ENCODE peak calls at places on chromosome 15, in nine cellular contexts. B is foreskin fibroblast, P is fibroblast of lung, F is mucosa of descending colon, E is Panc1, X is psoas muscle, G is IMR-90, U is endothelial cell of umbilical vein, Z is heart right ventricle. N is an unnamed sample.

GRCh38 chr15:23447107-23447500 is at the start of gene GOLGA6L2:
- DNase-seq in F (no peak), Z (no peak), G (no peak), B (no peak), E (no peak), P (no peak), X (no peak), U (no peak), N (no peak)

GRCh38 chr15:69876556-69876955 is 221.2 kb downstream of the TLE3 start:
- DNase-seq in P (no peak), B (no peak), U (no peak), Z (no peak), G (no peak), F (no peak), E (no peak), X (no peak), N (no peak)

GRCh38 chr15:66842710-66843441 is 140.8 kb downstream of the SMAD6 start:
- DNase-seq in F (peak), G (peak), U (peak), Z (peak), P (peak), X (peak), E (no peak), B (peak), N (peak)

GRCh38 chr15:87764461-87765236 is 491.9 kb downstream of the NTRK3 start:
- DNase-seq in G (peak), F (no peak), B (peak), P (peak), E (no peak), X (no peak), U (no peak), Z (no peak), N (no peak)

GRCh38 chr15:66646308-66646707 is 55.7 kb upstream of the SMAD6 start:
- DNase-seq in G (no peak), B (peak), P (peak), E (no peak), F (no peak), U (no peak), X (no peak), Z (peak), N (peak)

GRCh38 chr15:60722328-60723112 is 243.6 kb upstream of the ICE2 start:
- DNase-seq in P (no peak), G (no peak), F (no peak), E (no peak), U (no peak), Z (no peak), X (no peak), B (no peak), N (no peak)

GRCh38 chr15:74664028-74664616 is 31.7 kb downstream of the EDC3 start:
- DNase-seq in E (no peak), F (peak), P (peak), U (peak), G (peak), Z (no peak), X (peak), B (peak), N (no peak)

GRCh38 chr15:27237319-27237939 is 266.4 kb downstream of the GABRG3 start:
- DNase-seq in E (no peak), U (no peak), B (no peak), F (no peak), Z (no peak), X (no peak), P (no peak), G (no peak), N (no peak)

GRCh38 chr15:80242802-80243201 is 9.2 kb downstream of the CTXND1 start:
- DNase-seq in X (no peak), F (no peak), Z (no peak), P (no peak), E (no peak), B (no peak), U (no peak), G (no peak), N (no peak)

GRCh38 chr15:78341057-78341763 is 1.1 kb downstream of the CRABP1 start:
- DNase-seq in E (no peak), U (no peak), F (no peak), P (no peak), Z (no peak), X (no peak), B (no peak), G (no peak), N (peak)

GRCh38 chr15:65881766-65882434 is 12.6 kb downstream of the RAB11A start:
- DNase-seq in E (no peak), P (no peak), G (no peak), X (no peak), F (no peak), B (no peak), U (peak), Z (no peak), N (no peak)

GRCh38 chr15:51311510-51311909 is 26.9 kb downstream of the CYP19A1 start:
- DNase-seq in G (no peak), P (no peak), U (no peak), X (no peak), Z (no peak), E (no peak), B (no peak), F (no peak), N (no peak)

GRCh38 chr15:88131937-88132336 is 124.6 kb downstream of the NTRK3 start:
- DNase-seq in G (no peak), F (no peak), U (no peak), P (no peak), E (no peak), Z (no peak), X (no peak), B (no peak), N (no peak)

GRCh38 chr15:78322243-78322642 is 17.9 kb upstream of the CRABP1 start:
- DNase-seq in U (peak), E (no peak), Z (peak), B (no peak), P (peak), X (peak), F (no peak), G (peak), N (no peak)

GRCh38 chr15:48825075-48825474 is 14.2 kb upstream of the CEP152 start:
- DNase-seq in F (no peak), E (no peak), G (no peak), P (no peak), U (no peak), Z (no peak), X (no peak), B (no peak), N (no peak)

GRCh38 chr15:45307230-45307924 is 55.3 kb downstream of the SLC28A2 start:
- DNase-seq in F (no peak), Z (peak), X (no peak), G (peak), E (no peak), B (peak), U (peak), P (peak), N (no peak)

GRCh38 chr15:42275780-42276395 is 2.7 kb upstream of the TMEM87A start:
- DNase-seq in B (no peak), X (no peak), Z (no peak), E (no peak), U (peak), G (no peak), F (no peak), P (no peak), N (no peak)

GRCh38 chr15:77163806-77164384 is 93.0 kb upstream of the TSPAN3 start:
- DNase-seq in P (no peak), X (no peak), Z (no peak), G (no peak), B (no peak), U (no peak), E (no peak), F (no peak), N (no peak)

GRCh38 chr15:65330934-65331645 is 26.6 kb downstream of the RNU5B-1 start:
- DNase-seq in F (no peak), X (peak), E (no peak), G (no peak), U (no peak), Z (no peak), P (no peak), B (no peak), N (peak)

GRCh38 chr15:78830514-78831228 is 19.4 kb upstream of the ADAMTS7 start:
- DNase-seq in G (no peak), F (no peak), E (no peak), X (no peak), P (no peak), U (no peak), Z (no peak), B (no peak), N (peak)

GRCh38 chr15:45456212-45457106 is 66.1 kb downstream of the SLC30A4 start:
- DNase-seq in B (peak), U (peak), G (peak), E (peak), Z (peak), X (no peak), P (peak), F (peak), N (peak)

GRCh38 chr15:84915011-84915958 is 30.8 kb downstream of the SLC28A1 start:
- DNase-seq in G (peak), Z (peak), U (peak), X (peak), F (no peak), B (peak), E (no peak), P (peak), N (peak)

GRCh38 chr15:64738231-64739095 is 36.9 kb downstream of the RBPMS2 start:
- DNase-seq in U (no peak), F (no peak), E (no peak), P (no peak), X (no peak), B (no peak), G (no peak), Z (no peak), N (no peak)

GRCh38 chr15:57732526-57733331 is 26.2 kb downstream of the POLR2M start:
- DNase-seq in U (peak), E (peak), F (no peak), Z (peak), X (no peak), G (peak), B (peak), P (peak), N (no peak)

GRCh38 chr15:66294932-66295235 is 1.5 kb downstream of the DIS3L start:
- DNase-seq in F (no peak), G (peak), U (no peak), Z (no peak), B (peak), X (no peak), P (peak), E (no peak), N (no peak)

GRCh38 chr15:89096664-89097063 is 8.4 kb downstream of the ABHD2 start:
- DNase-seq in X (no peak), G (peak), P (no peak), U (no peak), B (peak), F (no peak), Z (no peak), E (no peak), N (no peak)

GRCh38 chr15:63050737-63051700 is 8.5 kb downstream of the TPM1 start:
- DNase-seq in Z (no peak), F (no peak), U (peak), X (no peak), G (peak), E (no peak), B (no peak), P (peak), N (no peak)

GRCh38 chr15:72998226-72998625 is 54.0 kb upstream of the NEO1 start:
- DNase-seq in B (no peak), P (no peak), E (no peak), X (no peak), Z (no peak), F (no peak), U (no peak), G (no peak), N (no peak)

GRCh38 chr15:44468713-44469385 is 41.4 kb downstream of the CTDSPL2 start:
- DNase-seq in U (peak), F (no peak), G (peak), E (peak), P (peak), X (no peak), Z (no peak), B (peak), N (no peak)

GRCh38 chr15:52294881-52295420 is 653 bp downstream of the MYO5C start:
- DNase-seq in X (no peak), B (no peak), F (no peak), Z (no peak), G (no peak), P (no peak), U (peak), E (no peak), N (no peak)

GRCh38 chr15:42150246-42150970 is 6.0 kb downstream of the PLA2G4F start:
- DNase-seq in E (no peak), X (no peak), G (no peak), P (no peak), Z (no peak), B (no peak), F (no peak), U (no peak), N (no peak)

GRCh38 chr15:76149291-76149910 is 89.6 kb downstream of the TMEM266 start:
- DNase-seq in G (peak), F (no peak), Z (no peak), X (no peak), P (no peak), E (no peak), U (no peak), B (no peak), N (no peak)

GRCh38 chr15:76150508-76150907 is 90.7 kb downstream of the TMEM266 start:
- DNase-seq in P (no peak), X (peak), F (no peak), Z (no peak), G (no peak), U (no peak), E (no peak), B (no peak), N (no peak)

GRCh38 chr15:76146808-76147207 is 87.0 kb downstream of the TMEM266 start:
- DNase-seq in Z (no peak), E (no peak), G (no peak), F (no peak), P (no peak), X (no peak), B (no peak), U (no peak), N (no peak)

GRCh38 chr15:76150971-76151598 is 91.3 kb downstream of the TMEM266 start:
- DNase-seq in U (peak), E (peak), G (peak), Z (peak), X (peak), B (peak), P (peak), F (no peak), N (peak)

GRCh38 chr15:76147906-76148553 is 88.2 kb downstream of the TMEM266 start:
- DNase-seq in P (no peak), E (peak), G (peak), B (no peak), U (peak), X (peak), Z (no peak), F (no peak), N (peak)
- H3K4me3 ChIP-seq in P (no peak), E (no peak), G (no peak), B (no peak), U (no peak), X (peak), Z (no peak), F (no peak), N (no peak)

DNA sequence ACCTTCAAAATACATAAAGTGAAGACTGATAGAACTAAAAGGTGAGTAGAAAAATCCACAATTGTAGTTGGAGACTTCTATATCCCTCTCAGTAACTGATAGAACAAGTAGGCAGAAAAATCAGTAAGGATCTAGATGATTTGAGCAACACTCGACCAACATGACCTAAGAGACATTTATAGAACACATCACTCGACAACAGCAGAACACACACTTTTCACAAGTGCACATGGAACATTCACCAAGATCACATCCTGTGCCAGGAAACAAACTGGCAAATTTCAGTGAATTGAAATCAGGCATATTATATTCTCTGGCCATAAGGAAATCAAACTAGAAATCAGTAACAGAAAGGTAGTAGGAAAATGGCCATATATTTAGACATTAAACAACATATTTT is 37.1 kb downstream of the LYSMD4 start:
- DNase-seq in P (no peak), F (no peak), G (no peak), E (no peak), X (no peak), U (peak), Z (no peak), B (no peak), N (no peak)
- H3K4me3 ChIP-seq in P (no peak), F (no peak), G (no peak), E (no peak), X (no peak), U (no peak), Z (no peak), B (no peak), N (no peak)

GRCh38 chr15:90916461-90916860 is 13.4 kb downstream of the MAN2A2 start:
- DNase-seq in G (no peak), P (no peak), X (no peak), U (no peak), F (peak), Z (no peak), B (no peak), E (no peak), N (no peak)
- H3K4me3 ChIP-seq in G (no peak), P (no peak), X (peak), U (no peak), F (no peak), Z (no peak), B (no peak), E (no peak), N (no peak)

DNA sequence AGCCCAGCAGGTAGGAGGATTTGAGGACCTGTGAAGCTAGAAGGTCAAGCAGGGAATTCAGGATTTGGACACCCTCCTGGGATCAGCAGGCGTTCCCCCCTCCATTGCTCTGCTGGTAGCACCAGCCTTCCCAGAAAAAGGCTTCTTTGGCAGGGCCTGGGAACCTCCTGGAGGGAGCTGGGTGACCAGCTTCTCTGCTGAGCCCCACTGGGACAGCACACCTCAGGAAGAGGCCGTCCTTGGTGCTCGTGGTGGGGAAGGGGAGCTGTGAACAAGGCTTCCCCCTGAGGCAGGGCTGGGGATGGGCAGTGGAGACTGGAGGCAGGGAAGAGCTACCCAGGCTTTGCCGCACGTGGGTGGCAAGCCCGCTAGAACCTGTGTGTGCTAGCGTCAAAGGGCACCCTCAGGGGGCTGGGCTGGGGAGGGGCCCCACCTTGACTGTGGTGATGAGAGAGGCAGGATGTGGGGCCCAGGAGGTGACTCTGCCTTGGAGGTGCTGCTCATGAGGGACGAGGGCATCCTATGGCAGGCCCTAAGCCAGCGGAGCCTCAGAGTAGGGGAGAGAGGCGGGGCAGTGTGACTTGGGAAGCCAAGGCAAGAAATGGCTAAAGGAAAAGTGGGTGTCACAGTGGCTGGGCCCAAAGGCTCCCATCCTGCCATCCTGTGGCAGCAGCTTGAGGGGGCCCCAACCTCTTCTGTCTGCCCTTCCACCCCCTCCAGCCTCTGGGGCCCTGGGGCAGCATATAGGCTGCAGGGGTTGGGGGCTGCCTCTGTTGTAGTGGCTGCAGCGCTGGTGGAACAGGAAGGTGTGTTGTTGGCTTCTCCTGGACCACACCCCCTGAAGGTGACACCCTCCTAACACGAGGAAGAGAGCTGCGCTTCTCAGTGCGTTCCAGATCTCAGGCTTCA is 20.7 kb downstream of the KLF13 start:
- DNase-seq in G (no peak), B (no peak), F (peak), P (no peak), Z (no peak), X (no peak), U (no peak), E (no peak), N (no peak)
- H3K4me3 ChIP-seq in G (no peak), B (no peak), F (no peak), P (no peak), Z (no peak), X (no peak), U (no peak), E (no peak), N (no peak)

N was measured in aorta.